ENCODE peak calls at places on chromosomes 4 and X, in eight cellular contexts. H is stimulated activated CD8-positive, alpha-beta memory T cell treated with anti-CD3 and anti-CD28 coated beads, Interleukin-4, amount 100 ng/mL, for 1 hour; G is HS-5; Y is nephron progenitor cell; J is activated CD8-positive, alpha-beta memory T cell treated with anti-CD3 and anti-CD28 coated beads for 48 hours; Q is cardiac fibroblast; Z is CD4-positive, alpha-beta memory T cell; R is PC-9. N is an unnamed sample.

GRCh38 chrX:103309860-103310591 is 764 bp downstream of the BEX2 start:
- DNase-seq in H (no peak), G (no peak), Y (peak), J (no peak), Q (no peak), Z (peak), R (no peak), N (no peak)

GRCh38 chr4:169070895-169071218 is 60.8 kb upstream of the CBR4 start:
- DNase-seq in H (no peak), G (no peak), Y (no peak), J (no peak), Q (peak), Z (no peak), R (peak), N (no peak)

GRCh38 chr4:41657561-41657960 is 91.0 kb downstream of the PHOX2B start:
- DNase-seq in H (no peak), G (no peak), Y (no peak), J (no peak), Q (no peak), Z (no peak), R (no peak), N (no peak)

GRCh38 chr4:139749313-139749712 is 83.7 kb downstream of the MGST2 start:
- DNase-seq in H (no peak), G (no peak), Y (no peak), J (no peak), Q (no peak), Z (no peak), R (no peak), N (no peak)

GRCh38 chrX:134677332-134677731 is 19.1 kb upstream of the PLAC1 start:
- DNase-seq in H (no peak), G (no peak), Y (no peak), J (no peak), Q (no peak), Z (no peak), R (no peak), N (no peak)

GRCh38 chr4:162111078-162111477 is 52.7 kb downstream of the FSTL5 start:
- DNase-seq in H (no peak), G (no peak), Y (no peak), J (no peak), Q (no peak), Z (no peak), R (no peak), N (no peak)

GRCh38 chr4:183330841-183331240 is 8.6 kb upstream of the CLDN24 start:
- DNase-seq in H (no peak), G (no peak), Y (no peak), J (no peak), Q (no peak), Z (no peak), R (no peak), N (no peak)

GRCh38 chr4:142846105-142846728 is at the start of gene INPP4B:
- DNase-seq in H (no peak), G (no peak), Y (peak), J (no peak), Q (peak), Z (peak), R (peak), N (no peak)

GRCh38 chrX:18620349-18620748 is 51.6 kb downstream of the RS1 start:
- DNase-seq in H (no peak), G (no peak), Y (no peak), J (no peak), Q (no peak), Z (no peak), R (no peak), N (no peak)

GRCh38 chr4:7529368-7529923 is 94.7 kb upstream of the PSAPL1 start:
- DNase-seq in H (no peak), G (no peak), Y (no peak), J (no peak), Q (no peak), Z (no peak), R (no peak), N (no peak)

GRCh38 chr4:3062466-3062865 is 11.9 kb downstream of the HTT-AS start:
- DNase-seq in H (no peak), G (no peak), Y (no peak), J (no peak), Q (peak), Z (no peak), R (no peak), N (no peak)

GRCh38 chr4:25981749-25982148 is 67.7 kb downstream of the SMIM20 start:
- DNase-seq in H (no peak), G (no peak), Y (no peak), J (no peak), Q (no peak), Z (no peak), R (no peak), N (no peak)

GRCh38 chrX:42533761-42534160 is 244.2 kb downstream of the PPP1R2C start:
- DNase-seq in H (no peak), G (no peak), Y (no peak), J (no peak), Q (no peak), Z (no peak), R (no peak), N (no peak)

GRCh38 chr4:113094802-113095201 is 45.3 kb downstream of the ANK2 start:
- DNase-seq in H (no peak), G (no peak), Y (no peak), J (no peak), Q (peak), Z (no peak), R (no peak), N (no peak)